ENCODE peak calls at places on chromosomes 2 and 18, in ten cellular contexts. One of them, this sample, is unnamed.

GRCh38 chr2:136238214-136238551 is 120.2 kb upstream of the CXCR4 start:
- DNase-seq in fibroblast of pulmonary artery: peak; percentile 44
- DNase-seq in GM23338: no peak
- DNase-seq in fibroblast of villous mesenchyme: peak; percentile 53
- DNase-seq in fibroblast of lung: no peak
- DNase-seq in CD8-positive, alpha-beta T cell: no peak
- DNase-seq in cardiac fibroblast: peak; percentile 35
- DNase-seq in gastrocnemius medialis: no peak
- DNase-seq in AG09309: no peak
- DNase-seq in ovary: no peak
- DNase-seq in this sample: peak; percentile 55

GRCh38 chr2:88950010-88950409 is 258.5 kb downstream of the RPIA start:
- DNase-seq in fibroblast of pulmonary artery: peak; percentile 6
- DNase-seq in GM23338: peak; percentile 64
- DNase-seq in fibroblast of villous mesenchyme: no peak
- DNase-seq in fibroblast of lung: no peak
- DNase-seq in CD8-positive, alpha-beta T cell: no peak
- DNase-seq in cardiac fibroblast: peak; percentile 7
- DNase-seq in gastrocnemius medialis: no peak
- DNase-seq in AG09309: no peak
- DNase-seq in ovary: no peak
- DNase-seq in this sample: no peak

GRCh38 chr2:144950874-144951560 is 431.1 kb upstream of the ZEB2 start:
- DNase-seq in fibroblast of pulmonary artery: peak; percentile 92
- DNase-seq in GM23338: no peak
- DNase-seq in fibroblast of villous mesenchyme: peak; percentile 78
- DNase-seq in fibroblast of lung: peak; percentile 90
- DNase-seq in CD8-positive, alpha-beta T cell: no peak
- DNase-seq in cardiac fibroblast: peak; percentile 87
- DNase-seq in gastrocnemius medialis: no peak
- DNase-seq in AG09309: peak; percentile 81
- DNase-seq in ovary: no peak
- DNase-seq in this sample: no peak

GRCh38 chr2:127181851-127182250 is 38.2 kb downstream of the CYP27C1 start:
- DNase-seq in fibroblast of pulmonary artery: no peak
- DNase-seq in GM23338: no peak
- DNase-seq in fibroblast of villous mesenchyme: no peak
- DNase-seq in fibroblast of lung: no peak
- DNase-seq in CD8-positive, alpha-beta T cell: no peak
- DNase-seq in cardiac fibroblast: no peak
- DNase-seq in gastrocnemius medialis: peak; percentile 7
- DNase-seq in AG09309: no peak
- DNase-seq in ovary: no peak
- DNase-seq in this sample: no peak

GRCh38 chr2:212773808-212774339 is 235.3 kb upstream of the ERBB4 start:
- DNase-seq in fibroblast of pulmonary artery: no peak
- DNase-seq in GM23338: no peak
- DNase-seq in fibroblast of villous mesenchyme: no peak
- DNase-seq in fibroblast of lung: no peak
- DNase-seq in CD8-positive, alpha-beta T cell: no peak
- DNase-seq in cardiac fibroblast: no peak
- DNase-seq in gastrocnemius medialis: no peak
- DNase-seq in AG09309: no peak
- DNase-seq in ovary: no peak
- DNase-seq in this sample: no peak

GRCh38 chr2:33873206-33873605 is 274.1 kb upstream of the FAM98A start:
- DNase-seq in fibroblast of pulmonary artery: no peak
- DNase-seq in GM23338: no peak
- DNase-seq in fibroblast of villous mesenchyme: no peak
- DNase-seq in fibroblast of lung: no peak
- DNase-seq in CD8-positive, alpha-beta T cell: no peak
- DNase-seq in cardiac fibroblast: no peak
- DNase-seq in gastrocnemius medialis: no peak
- DNase-seq in AG09309: no peak
- DNase-seq in ovary: no peak
- DNase-seq in this sample: no peak

GRCh38 chr2:37349376-37349775 is 4.9 kb downstream of the QPCT start:
- DNase-seq in fibroblast of pulmonary artery: no peak
- DNase-seq in GM23338: peak; percentile 66
- DNase-seq in fibroblast of villous mesenchyme: peak; percentile 36
- DNase-seq in fibroblast of lung: no peak
- DNase-seq in CD8-positive, alpha-beta T cell: no peak
- DNase-seq in cardiac fibroblast: peak; percentile 7
- DNase-seq in gastrocnemius medialis: no peak
- DNase-seq in AG09309: no peak
- DNase-seq in ovary: no peak
- DNase-seq in this sample: no peak

GRCh38 chr2:179954026-179954425 is 53.1 kb downstream of the CWC22 start:
- DNase-seq in fibroblast of pulmonary artery: no peak
- DNase-seq in GM23338: no peak
- DNase-seq in fibroblast of villous mesenchyme: no peak
- DNase-seq in fibroblast of lung: no peak
- DNase-seq in CD8-positive, alpha-beta T cell: no peak
- DNase-seq in cardiac fibroblast: no peak
- DNase-seq in gastrocnemius medialis: no peak
- DNase-seq in AG09309: no peak
- DNase-seq in ovary: no peak
- DNase-seq in this sample: no peak

GRCh38 chr2:24050041-24050655 is 607 bp downstream of the FKBP1B start:
- DNase-seq in fibroblast of pulmonary artery: peak; percentile 21
- DNase-seq in GM23338: peak; percentile 64
- DNase-seq in fibroblast of villous mesenchyme: peak; percentile 8
- DNase-seq in fibroblast of lung: peak; percentile 19
- DNase-seq in CD8-positive, alpha-beta T cell: peak; percentile 52
- DNase-seq in cardiac fibroblast: peak; percentile 27
- DNase-seq in gastrocnemius medialis: no peak
- DNase-seq in AG09309: no peak
- DNase-seq in ovary: peak; percentile 37
- DNase-seq in this sample: no peak

GRCh38 chr2:219724628-219725027 is 97.2 kb downstream of the SLC4A3 start:
- DNase-seq in fibroblast of pulmonary artery: peak; percentile 67
- DNase-seq in GM23338: no peak
- DNase-seq in fibroblast of villous mesenchyme: peak; percentile 97
- DNase-seq in fibroblast of lung: peak; percentile 70
- DNase-seq in CD8-positive, alpha-beta T cell: no peak
- DNase-seq in cardiac fibroblast: peak; percentile 69
- DNase-seq in gastrocnemius medialis: no peak
- DNase-seq in AG09309: no peak
- DNase-seq in ovary: no peak
- DNase-seq in this sample: no peak

GRCh38 chr2:27092696-27093429 is 6.3 kb downstream of the KHK start:
- DNase-seq in fibroblast of pulmonary artery: no peak
- DNase-seq in GM23338: no peak
- DNase-seq in fibroblast of villous mesenchyme: no peak
- DNase-seq in fibroblast of lung: no peak
- DNase-seq in CD8-positive, alpha-beta T cell: no peak
- DNase-seq in cardiac fibroblast: no peak
- DNase-seq in gastrocnemius medialis: no peak
- DNase-seq in AG09309: no peak
- DNase-seq in ovary: no peak
- DNase-seq in this sample: no peak

GRCh38 chr18:55844373-55844772 is 256.4 kb upstream of the TCF4 start:
- DNase-seq in fibroblast of pulmonary artery: no peak
- DNase-seq in GM23338: no peak
- DNase-seq in fibroblast of villous mesenchyme: no peak
- DNase-seq in fibroblast of lung: no peak
- DNase-seq in CD8-positive, alpha-beta T cell: no peak
- DNase-seq in cardiac fibroblast: no peak
- DNase-seq in gastrocnemius medialis: no peak
- DNase-seq in AG09309: no peak
- DNase-seq in ovary: no peak
- DNase-seq in this sample: no peak
- H3K4me3 ChIP-seq in fibroblast of pulmonary artery: no peak overlapping the region
- H3K4me3 ChIP-seq in GM23338: no peak overlapping the region
- H3K4me3 ChIP-seq in fibroblast of villous mesenchyme: no peak overlapping the region
- H3K4me3 ChIP-seq in fibroblast of lung: no peak overlapping the region
- H3K4me3 ChIP-seq in CD8-positive, alpha-beta T cell: no peak overlapping the region
- H3K4me3 ChIP-seq in cardiac fibroblast: no peak overlapping the region
- H3K4me3 ChIP-seq in gastrocnemius medialis: no peak overlapping the region
- H3K4me3 ChIP-seq in AG09309: no peak overlapping the region
- H3K4me3 ChIP-seq in ovary: no peak overlapping the region
- H3K4me3 ChIP-seq in this sample: no peak overlapping the region

GRCh38 chr2:2750867-2751714 is 420.0 kb upstream of the MYT1L start:
- DNase-seq in fibroblast of pulmonary artery: no peak
- DNase-seq in GM23338: no peak
- DNase-seq in fibroblast of villous mesenchyme: no peak
- DNase-seq in fibroblast of lung: no peak
- DNase-seq in CD8-positive, alpha-beta T cell: no peak
- DNase-seq in cardiac fibroblast: no peak
- DNase-seq in gastrocnemius medialis: no peak
- DNase-seq in AG09309: no peak
- DNase-seq in ovary: no peak
- DNase-seq in this sample: no peak

GRCh38 chr2:2748399-2749205 is 417.5 kb upstream of the MYT1L start:
- DNase-seq in fibroblast of pulmonary artery: no peak
- DNase-seq in GM23338: no peak
- DNase-seq in fibroblast of villous mesenchyme: no peak
- DNase-seq in fibroblast of lung: no peak
- DNase-seq in CD8-positive, alpha-beta T cell: no peak
- DNase-seq in cardiac fibroblast: no peak
- DNase-seq in gastrocnemius medialis: no peak
- DNase-seq in AG09309: no peak
- DNase-seq in ovary: no peak
- DNase-seq in this sample: no peak

GRCh38 chr2:2746731-2747130 is 415.7 kb upstream of the MYT1L start:
- DNase-seq in fibroblast of pulmonary artery: no peak
- DNase-seq in GM23338: no peak
- DNase-seq in fibroblast of villous mesenchyme: no peak
- DNase-seq in fibroblast of lung: no peak
- DNase-seq in CD8-positive, alpha-beta T cell: no peak
- DNase-seq in cardiac fibroblast: no peak
- DNase-seq in gastrocnemius medialis: no peak
- DNase-seq in AG09309: no peak
- DNase-seq in ovary: no peak
- DNase-seq in this sample: no peak

GRCh38 chr2:2747797-2748301 is 416.8 kb upstream of the MYT1L start:
- DNase-seq in fibroblast of pulmonary artery: no peak
- DNase-seq in GM23338: no peak
- DNase-seq in fibroblast of villous mesenchyme: no peak
- DNase-seq in fibroblast of lung: no peak
- DNase-seq in CD8-positive, alpha-beta T cell: no peak
- DNase-seq in cardiac fibroblast: no peak
- DNase-seq in gastrocnemius medialis: no peak
- DNase-seq in AG09309: no peak
- DNase-seq in ovary: no peak
- DNase-seq in this sample: no peak

GRCh38 chr2:2749206-2749598 is 418.1 kb upstream of the MYT1L start:
- DNase-seq in fibroblast of pulmonary artery: no peak
- DNase-seq in GM23338: no peak
- DNase-seq in fibroblast of villous mesenchyme: no peak
- DNase-seq in fibroblast of lung: no peak
- DNase-seq in CD8-positive, alpha-beta T cell: no peak
- DNase-seq in cardiac fibroblast: no peak
- DNase-seq in gastrocnemius medialis: no peak
- DNase-seq in AG09309: no peak
- DNase-seq in ovary: no peak
- DNase-seq in this sample: no peak
- TF ChIP-seq CTCF in fibroblast of pulmonary artery: no peak
- TF ChIP-seq CTCF in GM23338: no peak
- TF ChIP-seq CTCF in fibroblast of villous mesenchyme: no peak
- TF ChIP-seq CTCF in fibroblast of lung: no peak
- TF ChIP-seq CTCF in CD8-positive, alpha-beta T cell: no peak
- TF ChIP-seq CTCF in cardiac fibroblast: no peak
- TF ChIP-seq CTCF in gastrocnemius medialis: no peak
- TF ChIP-seq CTCF in AG09309: no peak
- TF ChIP-seq CTCF in ovary: no peak
- TF ChIP-seq CTCF in this sample: no peak

DNA sequence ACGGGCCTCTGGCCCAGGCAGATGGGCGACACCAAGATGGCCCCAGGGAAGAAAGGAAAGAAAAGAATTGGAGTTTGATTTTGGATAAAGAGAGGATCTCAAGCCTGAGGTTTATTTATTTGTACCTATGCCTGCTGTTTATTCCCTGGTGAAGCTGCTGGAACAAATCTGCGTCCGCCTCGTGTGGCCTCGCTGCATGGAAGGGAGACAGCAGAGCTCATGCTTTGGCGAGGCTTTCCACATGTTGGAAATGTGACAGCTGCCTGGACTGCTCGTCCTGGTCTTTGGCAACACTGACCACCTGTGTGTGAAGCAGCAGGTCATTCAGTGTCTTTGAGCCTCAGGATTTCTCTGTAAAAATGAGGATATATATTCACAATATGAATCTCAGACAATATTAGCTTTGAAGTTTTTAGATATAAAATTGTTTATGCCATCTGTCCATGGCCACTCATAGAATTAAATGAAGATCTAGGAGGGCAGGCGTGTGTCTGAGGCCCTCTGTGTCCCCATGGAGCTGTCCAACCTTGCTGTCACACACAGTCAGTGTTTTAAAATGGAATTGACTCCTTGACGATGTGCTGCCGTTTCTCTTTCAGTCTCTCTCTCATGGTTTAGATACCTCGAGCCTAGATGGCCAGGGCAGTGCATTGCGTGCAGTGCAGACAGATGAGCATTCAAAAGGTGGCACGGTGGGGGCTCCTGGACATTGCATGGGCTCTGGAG is 94.3 kb downstream of the SOCS6 start:
- DNase-seq in fibroblast of pulmonary artery: no peak
- DNase-seq in GM23338: no peak
- DNase-seq in fibroblast of villous mesenchyme: no peak
- DNase-seq in fibroblast of lung: no peak
- DNase-seq in CD8-positive, alpha-beta T cell: no peak
- DNase-seq in cardiac fibroblast: no peak
- DNase-seq in gastrocnemius medialis: no peak
- DNase-seq in AG09309: no peak
- DNase-seq in ovary: no peak
- DNase-seq in this sample: no peak
- H3K4me3 ChIP-seq in fibroblast of pulmonary artery: no peak overlapping the region
- H3K4me3 ChIP-seq in GM23338: no peak overlapping the region
- H3K4me3 ChIP-seq in fibroblast of villous mesenchyme: no peak overlapping the region
- H3K4me3 ChIP-seq in fibroblast of lung: no peak overlapping the region
- H3K4me3 ChIP-seq in CD8-positive, alpha-beta T cell: no peak overlapping the region
- H3K4me3 ChIP-seq in cardiac fibroblast: no peak overlapping the region
- H3K4me3 ChIP-seq in gastrocnemius medialis: no peak overlapping the region
- H3K4me3 ChIP-seq in AG09309: no peak overlapping the region
- H3K4me3 ChIP-seq in ovary: no peak overlapping the region
- H3K4me3 ChIP-seq in this sample: no peak overlapping the region

GRCh38 chr2:112220831-112221230 is 34.0 kb downstream of the ZC3H8 start:
- DNase-seq in fibroblast of pulmonary artery: no peak
- DNase-seq in GM23338: no peak
- DNase-seq in fibroblast of villous mesenchyme: no peak
- DNase-seq in fibroblast of lung: no peak
- DNase-seq in CD8-positive, alpha-beta T cell: no peak
- DNase-seq in cardiac fibroblast: no peak
- DNase-seq in gastrocnemius medialis: no peak
- DNase-seq in AG09309: no peak
- DNase-seq in ovary: no peak
- DNase-seq in this sample: no peak

GRCh38 chr2:112217854-112218253 is 37.0 kb downstream of the ZC3H8 start:
- DNase-seq in fibroblast of pulmonary artery: no peak
- DNase-seq in GM23338: no peak
- DNase-seq in fibroblast of villous mesenchyme: no peak
- DNase-seq in fibroblast of lung: no peak
- DNase-seq in CD8-positive, alpha-beta T cell: no peak
- DNase-seq in cardiac fibroblast: no peak
- DNase-seq in gastrocnemius medialis: no peak
- DNase-seq in AG09309: no peak
- DNase-seq in ovary: no peak
- DNase-seq in this sample: no peak

GRCh38 chr2:112220186-112220585 is 34.7 kb downstream of the ZC3H8 start:
- DNase-seq in fibroblast of pulmonary artery: no peak
- DNase-seq in GM23338: no peak
- DNase-seq in fibroblast of villous mesenchyme: no peak
- DNase-seq in fibroblast of lung: no peak
- DNase-seq in CD8-positive, alpha-beta T cell: no peak
- DNase-seq in cardiac fibroblast: no peak
- DNase-seq in gastrocnemius medialis: no peak
- DNase-seq in AG09309: no peak
- DNase-seq in ovary: no peak
- DNase-seq in this sample: no peak

GRCh38 chr2:112216158-112216557 is 38.7 kb downstream of the ZC3H8 start:
- DNase-seq in fibroblast of pulmonary artery: peak; percentile 55
- DNase-seq in GM23338: peak; percentile 21
- DNase-seq in fibroblast of villous mesenchyme: peak; percentile 19
- DNase-seq in fibroblast of lung: peak; percentile 4
- DNase-seq in CD8-positive, alpha-beta T cell: no peak
- DNase-seq in cardiac fibroblast: peak; percentile 57
- DNase-seq in gastrocnemius medialis: no peak
- DNase-seq in AG09309: no peak
- DNase-seq in ovary: no peak
- DNase-seq in this sample: no peak
- TF ChIP-seq CTCF in fibroblast of pulmonary artery: peak; percentile 54
- TF ChIP-seq CTCF in GM23338: peak; percentile 50
- TF ChIP-seq CTCF in fibroblast of villous mesenchyme: peak; percentile 44
- TF ChIP-seq CTCF in fibroblast of lung: no peak
- TF ChIP-seq CTCF in CD8-positive, alpha-beta T cell: no peak
- TF ChIP-seq CTCF in cardiac fibroblast: peak; percentile 34
- TF ChIP-seq CTCF in gastrocnemius medialis: no peak
- TF ChIP-seq CTCF in AG09309: peak; percentile 56
- TF ChIP-seq CTCF in ovary: no peak
- TF ChIP-seq CTCF in this sample: peak; percentile 20